ENCODE peak calls at places on chromosomes 16 and 17, in seven cellular contexts. P, U, V, S, J, M and G are unnamed samples.
A peak's percentile ranks its signal among the peaks of the same experiment; 100 is the strongest.

GRCh38 chr16:79560923-79561322 is 39.6 kb downstream of the MAF start:
- DNase-seq in P (no peak), U (no peak), V (no peak), S (no peak), J (no peak), M (no peak), G (no peak)

GRCh38 chr16:76535-77272 is 1.3 kb upstream of the MPG start:
- DNase-seq in P (no peak), U (no peak), V (peak; percentile 87), S (no peak), J (peak; percentile 66), M (no peak), G (peak; percentile 52)

GRCh38 chr16:17474572-17474971 is 3.8 kb upstream of the XYLT1 start:
- DNase-seq in P (no peak), U (no peak), V (no peak), S (no peak), J (no peak), M (no peak), G (no peak)

GRCh38 chr16:84548971-84549844 is 44.7 kb upstream of the MEAK7 start:
- DNase-seq in P (no peak), U (no peak), V (no peak), S (no peak), J (no peak), M (peak; percentile 30), G (no peak)

GRCh38 chr17:17235212-17236174 is 1.5 kb downstream of the FLCN start:
- DNase-seq in P (no peak), U (no peak), V (peak; percentile 45), S (no peak), J (peak; percentile 22), M (no peak), G (no peak)

GRCh38 chr17:21218101-21218500 is 4.1 kb upstream of the TMEM11 start:
- DNase-seq in P (no peak), U (no peak), V (peak; percentile 35), S (no peak), J (no peak), M (peak; percentile 54), G (no peak)

GRCh38 chr17:65918450-65918849 is 273.5 kb downstream of the CEP112 start:
- DNase-seq in P (no peak), U (no peak), V (no peak), S (no peak), J (no peak), M (no peak), G (no peak)

GRCh38 chr17:155576-155975 is 18.2 kb downstream of the SCGB1C2 start:
- DNase-seq in P (no peak), U (no peak), V (no peak), S (no peak), J (no peak), M (no peak), G (no peak)

GRCh38 chr17:64262125-64262421 is 987 bp downstream of the TEX2 start:
- DNase-seq in P (no peak), U (no peak), V (no peak), S (no peak), J (peak; percentile 41), M (no peak), G (no peak)

GRCh38 chr17:81422776-81423697 is 27.8 kb downstream of the BAHCC1 start:
- DNase-seq in P (no peak), U (no peak), V (peak; percentile 27), S (no peak), J (peak; percentile 60), M (peak; percentile 86), G (no peak)

GRCh38 chr17:76497979-76498885 is 3.0 kb downstream of the RHBDF2 start:
- DNase-seq in P (no peak), U (peak; percentile 59), V (no peak), S (no peak), J (peak; percentile 55), M (peak; percentile 96), G (no peak)

GRCh38 chr17:47423406-47424295 is 99.9 kb downstream of the EFCAB13 start:
- DNase-seq in P (peak; percentile 18), U (peak; percentile 72), V (no peak), S (no peak), J (no peak), M (peak; percentile 76), G (peak; percentile 11)

GRCh38 chr17:19338031-19338990 is 24.2 kb downstream of the B9D1 start:
- DNase-seq in P (peak; percentile 86), U (peak; percentile 75), V (peak; percentile 50), S (no peak), J (peak; percentile 97), M (peak; percentile 62), G (peak; percentile 75)

GRCh38 chr16:67884-68789 is 4.3 kb downstream of the RHBDF1 start:
- DNase-seq in P (no peak), U (no peak), V (no peak), S (no peak), J (no peak), M (no peak), G (no peak)

DNA sequence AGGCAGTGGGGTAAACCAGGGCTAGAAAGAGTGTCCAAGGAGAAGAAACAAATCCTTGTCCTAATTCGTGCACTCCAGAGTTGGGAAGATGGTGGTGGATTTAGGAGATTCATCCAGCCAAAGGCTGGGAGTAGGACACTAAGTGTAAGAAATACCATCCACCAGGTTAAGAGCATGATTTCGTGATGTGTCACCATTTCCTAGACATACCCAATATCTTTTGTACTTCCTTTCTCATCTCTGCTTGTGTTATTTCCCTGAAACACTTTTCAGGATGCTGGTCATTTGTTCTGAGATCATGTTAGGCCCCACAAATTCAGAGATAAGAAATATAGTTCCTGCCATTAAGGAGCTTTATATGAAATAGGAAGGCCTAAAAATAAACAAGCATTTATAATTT is 106.3 kb upstream of the HLF start:
- DNase-seq in P (no peak), U (no peak), V (no peak), S (no peak), J (no peak), M (no peak), G (no peak)
- TF ChIP-seq TAF1 in P (no peak), U (no peak), V (no peak), S (no peak), J (no peak), M (no peak), G (no peak)

GRCh38 chr16:15509593-15510520 is 75.5 kb downstream of the BMERB1 start:
- DNase-seq in P (no peak), U (peak; percentile 52), V (no peak), S (no peak), J (no peak), M (peak; percentile 23), G (no peak)

GRCh38 chr16:15511759-15512487 is 77.5 kb downstream of the BMERB1 start:
- DNase-seq in P (no peak), U (no peak), V (no peak), S (no peak), J (no peak), M (no peak), G (no peak)

GRCh38 chr16:15509051-15509592 is 74.7 kb downstream of the BMERB1 start:
- DNase-seq in P (no peak), U (no peak), V (peak; percentile 45), S (no peak), J (no peak), M (peak; percentile 27), G (no peak)

GRCh38 chr16:15513169-15513568 is 78.8 kb downstream of the BMERB1 start:
- DNase-seq in P (no peak), U (no peak), V (no peak), S (no peak), J (no peak), M (no peak), G (no peak)

DNA sequence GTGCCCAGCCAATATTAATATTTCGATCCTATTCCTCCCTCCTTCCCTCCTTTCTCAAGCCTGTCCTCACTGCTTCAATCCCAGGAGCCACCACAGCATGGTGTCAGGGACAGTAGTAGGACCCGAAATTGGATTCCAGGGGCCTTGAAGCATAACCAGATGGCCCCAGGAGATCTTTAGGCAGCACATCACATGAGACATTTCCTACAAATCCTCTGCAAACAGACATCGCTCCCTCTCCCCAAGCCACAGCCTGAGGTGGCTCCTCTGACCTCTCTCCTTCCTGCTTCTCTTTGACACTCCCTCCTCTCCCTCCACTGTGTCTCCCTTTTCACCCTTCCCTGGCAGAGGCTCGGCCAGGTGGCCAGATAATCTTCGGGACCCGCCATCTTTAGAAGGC is 76.6 kb downstream of the BMERB1 start:
- DNase-seq in P (no peak), U (no peak), V (no peak), S (no peak), J (no peak), M (no peak), G (no peak)
- TF ChIP-seq TAF1 in P (no peak), U (no peak), V (no peak), S (no peak), J (no peak), M (no peak), G (no peak)

DNA sequence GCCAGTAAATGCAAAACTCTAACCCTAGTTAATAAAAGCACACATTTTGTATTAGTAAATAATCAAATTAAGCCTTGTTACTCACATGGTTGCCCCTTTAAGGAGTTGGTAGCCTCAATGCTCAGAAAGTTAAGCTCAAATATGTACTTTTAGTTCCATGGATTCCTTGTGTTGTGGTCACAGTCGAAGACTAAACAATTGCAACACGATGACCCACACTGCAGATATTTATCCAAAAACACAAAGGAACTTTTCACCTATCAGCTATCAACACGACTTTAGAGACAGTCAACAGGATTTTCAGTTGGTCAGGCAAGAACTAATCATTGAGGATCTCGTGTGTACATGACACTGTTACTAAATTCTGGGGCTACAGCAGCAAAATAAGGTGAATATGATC is 47.4 kb upstream of the NUDT7 start:
- DNase-seq in P (no peak), U (no peak), V (no peak), S (no peak), J (no peak), M (no peak), G (no peak)
- TF ChIP-seq TAF1 in P (no peak), U (no peak), V (no peak), S (no peak), J (no peak), M (no peak), G (no peak)

GRCh38 chr16:57315401-57315800 is 30.9 kb upstream of the PLLP start:
- DNase-seq in P (no peak), U (peak; percentile 28), V (no peak), S (no peak), J (no peak), M (no peak), G (no peak)

GRCh38 chr16:57314161-57314785 is 29.8 kb upstream of the PLLP start:
- DNase-seq in P (no peak), U (peak; percentile 28), V (no peak), S (no peak), J (no peak), M (no peak), G (no peak)

GRCh38 chr16:57318240-57318970 is 33.9 kb upstream of the PLLP start:
- DNase-seq in P (no peak), U (no peak), V (no peak), S (no peak), J (no peak), M (no peak), G (no peak)

GRCh38 chr16:57313509-57313908 is 29.0 kb upstream of the PLLP start:
- DNase-seq in P (no peak), U (peak; percentile 7), V (no peak), S (no peak), J (no peak), M (no peak), G (no peak)

DNA sequence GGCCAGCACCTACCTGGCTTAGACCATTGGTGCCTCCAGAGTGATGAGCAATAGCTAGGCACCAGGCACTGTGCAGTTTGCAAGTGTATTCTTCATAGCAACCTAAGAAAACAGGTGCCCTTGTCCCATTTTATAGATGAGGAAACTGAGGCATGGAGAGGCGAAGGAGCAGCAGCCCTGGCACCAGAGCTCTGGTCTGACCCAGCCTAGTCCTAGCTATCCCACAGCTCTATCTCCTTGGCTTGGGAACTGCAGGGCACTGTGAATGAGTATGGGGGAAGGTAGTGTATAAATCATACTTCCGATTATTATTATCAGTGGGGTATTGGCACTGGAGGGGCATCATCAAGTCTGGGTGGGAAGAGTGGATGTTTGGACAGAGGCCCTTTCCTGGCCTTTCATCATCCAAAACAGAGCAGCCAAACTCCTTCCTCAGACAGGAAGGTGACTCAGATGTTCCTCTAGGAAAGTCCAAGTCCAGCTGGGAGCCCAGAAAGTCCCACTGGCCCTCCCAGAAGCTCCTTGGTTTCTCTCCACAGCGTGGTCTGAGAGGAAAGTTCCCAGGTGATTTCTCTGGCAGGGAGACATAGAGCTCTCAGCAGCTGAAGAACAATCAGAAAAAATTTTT is 32.0 kb upstream of the PLLP start:
- DNase-seq in P (no peak), U (peak; percentile 23), V (no peak), S (no peak), J (no peak), M (no peak), G (no peak)
- TF ChIP-seq TAF1 in P (no peak), U (no peak), V (no peak), S (no peak), J (no peak), M (no peak), G (no peak)